ENCODE peak calls at places on chromosomes 12 and 14, in ten cellular contexts. One of them, this sample, is unnamed.

GRCh38 chr14:92154283-92154942 is 32.6 kb downstream of the CPSF2 start:
- DNase-seq in transverse colon: no peak
- DNase-seq in SK-MEL-5: no peak
- DNase-seq in activated T-helper 1 cell treated with Interleukin-2 at 50 U/mL for 16 hours: no peak
- DNase-seq in cerebellum: no peak
- DNase-seq in SK-N-DZ: no peak
- DNase-seq in ACHN: no peak
- DNase-seq in fibroblast of lung: peak
- DNase-seq in EL: no peak
- DNase-seq in H9: no peak
- DNase-seq in this sample: no peak

GRCh38 chr12:110249105-110249504 is 31.9 kb upstream of the ATP2A2 start:
- DNase-seq in transverse colon: no peak
- DNase-seq in SK-MEL-5: no peak
- DNase-seq in activated T-helper 1 cell treated with Interleukin-2 at 50 U/mL for 16 hours: no peak
- DNase-seq in cerebellum: no peak
- DNase-seq in SK-N-DZ: no peak
- DNase-seq in ACHN: peak
- DNase-seq in fibroblast of lung: no peak
- DNase-seq in EL: no peak
- DNase-seq in H9: peak
- DNase-seq in this sample: no peak

GRCh38 chr12:111868676-111869588 is 26.9 kb downstream of the MAPKAPK5 start:
- DNase-seq in transverse colon: no peak
- DNase-seq in SK-MEL-5: no peak
- DNase-seq in activated T-helper 1 cell treated with Interleukin-2 at 50 U/mL for 16 hours: no peak
- DNase-seq in cerebellum: no peak
- DNase-seq in SK-N-DZ: no peak
- DNase-seq in ACHN: no peak
- DNase-seq in fibroblast of lung: no peak
- DNase-seq in EL: no peak
- DNase-seq in H9: peak
- DNase-seq in this sample: no peak

GRCh38 chr12:123471374-123472068 is 13.6 kb downstream of the SNRNP35 start:
- DNase-seq in transverse colon: no peak
- DNase-seq in SK-MEL-5: no peak
- DNase-seq in activated T-helper 1 cell treated with Interleukin-2 at 50 U/mL for 16 hours: no peak
- DNase-seq in cerebellum: no peak
- DNase-seq in SK-N-DZ: no peak
- DNase-seq in ACHN: no peak
- DNase-seq in fibroblast of lung: peak
- DNase-seq in EL: peak
- DNase-seq in H9: no peak
- DNase-seq in this sample: no peak

GRCh38 chr12:87119713-87120112 is 863.5 kb upstream of the MGAT4C start:
- DNase-seq in transverse colon: no peak
- DNase-seq in SK-MEL-5: no peak
- DNase-seq in activated T-helper 1 cell treated with Interleukin-2 at 50 U/mL for 16 hours: no peak
- DNase-seq in cerebellum: no peak
- DNase-seq in SK-N-DZ: no peak
- DNase-seq in ACHN: no peak
- DNase-seq in fibroblast of lung: peak
- DNase-seq in EL: no peak
- DNase-seq in H9: no peak
- DNase-seq in this sample: no peak

GRCh38 chr14:104925941-104926609 is 1.4 kb downstream of the PLD4 start:
- DNase-seq in transverse colon: no peak
- DNase-seq in SK-MEL-5: no peak
- DNase-seq in activated T-helper 1 cell treated with Interleukin-2 at 50 U/mL for 16 hours: no peak
- DNase-seq in cerebellum: no peak
- DNase-seq in SK-N-DZ: no peak
- DNase-seq in ACHN: no peak
- DNase-seq in fibroblast of lung: peak
- DNase-seq in EL: peak
- DNase-seq in H9: no peak
- DNase-seq in this sample: no peak

GRCh38 chr14:58638231-58639205 is 756 bp downstream of the DACT1 start:
- DNase-seq in transverse colon: peak
- DNase-seq in SK-MEL-5: peak
- DNase-seq in activated T-helper 1 cell treated with Interleukin-2 at 50 U/mL for 16 hours: no peak
- DNase-seq in cerebellum: peak
- DNase-seq in SK-N-DZ: peak
- DNase-seq in ACHN: peak
- DNase-seq in fibroblast of lung: peak
- DNase-seq in EL: peak
- DNase-seq in H9: peak
- DNase-seq in this sample: no peak

GRCh38 chr12:124764451-124764850 is 99.2 kb downstream of the SCARB1 start:
- DNase-seq in transverse colon: peak
- DNase-seq in SK-MEL-5: peak
- DNase-seq in activated T-helper 1 cell treated with Interleukin-2 at 50 U/mL for 16 hours: no peak
- DNase-seq in cerebellum: no peak
- DNase-seq in SK-N-DZ: peak
- DNase-seq in ACHN: peak
- DNase-seq in fibroblast of lung: peak
- DNase-seq in EL: peak
- DNase-seq in H9: no peak
- DNase-seq in this sample: no peak

GRCh38 chr12:104599985-104600712 is 143.4 kb downstream of the CHST11 start:
- DNase-seq in transverse colon: no peak
- DNase-seq in SK-MEL-5: no peak
- DNase-seq in activated T-helper 1 cell treated with Interleukin-2 at 50 U/mL for 16 hours: no peak
- DNase-seq in cerebellum: no peak
- DNase-seq in SK-N-DZ: no peak
- DNase-seq in ACHN: no peak
- DNase-seq in fibroblast of lung: no peak
- DNase-seq in EL: no peak
- DNase-seq in H9: no peak
- DNase-seq in this sample: no peak

GRCh38 chr14:105118646-105119409 is 49.7 kb downstream of the JAG2 start:
- DNase-seq in transverse colon: no peak
- DNase-seq in SK-MEL-5: no peak
- DNase-seq in activated T-helper 1 cell treated with Interleukin-2 at 50 U/mL for 16 hours: no peak
- DNase-seq in cerebellum: no peak
- DNase-seq in SK-N-DZ: no peak
- DNase-seq in ACHN: no peak
- DNase-seq in fibroblast of lung: no peak
- DNase-seq in EL: no peak
- DNase-seq in H9: no peak
- DNase-seq in this sample: no peak

GRCh38 chr12:2054091-2055018 is 1.6 kb downstream of the CACNA1C start:
- DNase-seq in transverse colon: no peak
- DNase-seq in SK-MEL-5: no peak
- DNase-seq in activated T-helper 1 cell treated with Interleukin-2 at 50 U/mL for 16 hours: no peak
- DNase-seq in cerebellum: peak
- DNase-seq in SK-N-DZ: no peak
- DNase-seq in ACHN: no peak
- DNase-seq in fibroblast of lung: no peak
- DNase-seq in EL: peak
- DNase-seq in H9: no peak
- DNase-seq in this sample: no peak

GRCh38 chr12:94954029-94954685 is 49.3 kb downstream of the NDUFA12 start:
- DNase-seq in transverse colon: peak
- DNase-seq in SK-MEL-5: peak
- DNase-seq in activated T-helper 1 cell treated with Interleukin-2 at 50 U/mL for 16 hours: no peak
- DNase-seq in cerebellum: no peak
- DNase-seq in SK-N-DZ: no peak
- DNase-seq in ACHN: peak
- DNase-seq in fibroblast of lung: peak
- DNase-seq in EL: peak
- DNase-seq in H9: no peak
- DNase-seq in this sample: peak

GRCh38 chr14:89425931-89426330 is 8.9 kb upstream of the FOXN3 start:
- DNase-seq in transverse colon: peak
- DNase-seq in SK-MEL-5: no peak
- DNase-seq in activated T-helper 1 cell treated with Interleukin-2 at 50 U/mL for 16 hours: no peak
- DNase-seq in cerebellum: no peak
- DNase-seq in SK-N-DZ: no peak
- DNase-seq in ACHN: peak
- DNase-seq in fibroblast of lung: peak
- DNase-seq in EL: peak
- DNase-seq in H9: no peak
- DNase-seq in this sample: no peak

GRCh38 chr12:48973531-48973930 is 2.0 kb upstream of the WNT10B start:
- DNase-seq in transverse colon: no peak
- DNase-seq in SK-MEL-5: no peak
- DNase-seq in activated T-helper 1 cell treated with Interleukin-2 at 50 U/mL for 16 hours: no peak
- DNase-seq in cerebellum: no peak
- DNase-seq in SK-N-DZ: no peak
- DNase-seq in ACHN: no peak
- DNase-seq in fibroblast of lung: no peak
- DNase-seq in EL: peak
- DNase-seq in H9: no peak
- DNase-seq in this sample: no peak

GRCh38 chr14:71529855-71530254 is 402.4 kb upstream of the RGS6 start:
- DNase-seq in transverse colon: no peak
- DNase-seq in SK-MEL-5: no peak
- DNase-seq in activated T-helper 1 cell treated with Interleukin-2 at 50 U/mL for 16 hours: no peak
- DNase-seq in cerebellum: no peak
- DNase-seq in SK-N-DZ: no peak
- DNase-seq in ACHN: no peak
- DNase-seq in fibroblast of lung: peak
- DNase-seq in EL: no peak
- DNase-seq in H9: no peak
- DNase-seq in this sample: peak

GRCh38 chr14:31090872-31091764 is 64.9 kb upstream of the STRN3 start:
- DNase-seq in transverse colon: peak
- DNase-seq in SK-MEL-5: peak
- DNase-seq in activated T-helper 1 cell treated with Interleukin-2 at 50 U/mL for 16 hours: no peak
- DNase-seq in cerebellum: no peak
- DNase-seq in SK-N-DZ: no peak
- DNase-seq in ACHN: peak
- DNase-seq in fibroblast of lung: peak
- DNase-seq in EL: peak
- DNase-seq in H9: no peak
- DNase-seq in this sample: no peak

GRCh38 chr12:130081420-130081819 is 80.8 kb upstream of the FZD10 start:
- DNase-seq in transverse colon: no peak
- DNase-seq in SK-MEL-5: no peak
- DNase-seq in activated T-helper 1 cell treated with Interleukin-2 at 50 U/mL for 16 hours: no peak
- DNase-seq in cerebellum: no peak
- DNase-seq in SK-N-DZ: no peak
- DNase-seq in ACHN: no peak
- DNase-seq in fibroblast of lung: no peak
- DNase-seq in EL: no peak
- DNase-seq in H9: no peak
- DNase-seq in this sample: no peak

GRCh38 chr12:41418586-41418985 is 230.5 kb downstream of the PDZRN4 start:
- DNase-seq in transverse colon: no peak
- DNase-seq in SK-MEL-5: no peak
- DNase-seq in activated T-helper 1 cell treated with Interleukin-2 at 50 U/mL for 16 hours: no peak
- DNase-seq in cerebellum: no peak
- DNase-seq in SK-N-DZ: no peak
- DNase-seq in ACHN: no peak
- DNase-seq in fibroblast of lung: no peak
- DNase-seq in EL: no peak
- DNase-seq in H9: peak
- DNase-seq in this sample: no peak

GRCh38 chr14:68708343-68708742 is 84.5 kb downstream of the ZFP36L1 start:
- DNase-seq in transverse colon: no peak
- DNase-seq in SK-MEL-5: no peak
- DNase-seq in activated T-helper 1 cell treated with Interleukin-2 at 50 U/mL for 16 hours: no peak
- DNase-seq in cerebellum: no peak
- DNase-seq in SK-N-DZ: no peak
- DNase-seq in ACHN: no peak
- DNase-seq in fibroblast of lung: no peak
- DNase-seq in EL: no peak
- DNase-seq in H9: no peak
- DNase-seq in this sample: no peak

GRCh38 chr12:39628836-39629235 is 9.2 kb upstream of the ABCD2 start:
- DNase-seq in transverse colon: no peak
- DNase-seq in SK-MEL-5: no peak
- DNase-seq in activated T-helper 1 cell treated with Interleukin-2 at 50 U/mL for 16 hours: no peak
- DNase-seq in cerebellum: no peak
- DNase-seq in SK-N-DZ: no peak
- DNase-seq in ACHN: no peak
- DNase-seq in fibroblast of lung: no peak
- DNase-seq in EL: no peak
- DNase-seq in H9: no peak
- DNase-seq in this sample: no peak

GRCh38 chr12:41277019-41277770 is 89.1 kb downstream of the PDZRN4 start:
- DNase-seq in transverse colon: no peak
- DNase-seq in SK-MEL-5: peak
- DNase-seq in activated T-helper 1 cell treated with Interleukin-2 at 50 U/mL for 16 hours: no peak
- DNase-seq in cerebellum: peak
- DNase-seq in SK-N-DZ: peak
- DNase-seq in ACHN: peak
- DNase-seq in fibroblast of lung: peak
- DNase-seq in EL: peak
- DNase-seq in H9: no peak
- DNase-seq in this sample: peak

GRCh38 chr12:121668750-121669524 is 517 bp downstream of the MORN3 start:
- DNase-seq in transverse colon: peak
- DNase-seq in SK-MEL-5: peak
- DNase-seq in activated T-helper 1 cell treated with Interleukin-2 at 50 U/mL for 16 hours: peak
- DNase-seq in cerebellum: no peak
- DNase-seq in SK-N-DZ: peak
- DNase-seq in ACHN: peak
- DNase-seq in fibroblast of lung: peak
- DNase-seq in EL: peak
- DNase-seq in H9: peak
- DNase-seq in this sample: no peak

GRCh38 chr14:56216631-56217379 is 98.6 kb downstream of the PELI2 start:
- DNase-seq in transverse colon: peak
- DNase-seq in SK-MEL-5: peak
- DNase-seq in activated T-helper 1 cell treated with Interleukin-2 at 50 U/mL for 16 hours: no peak
- DNase-seq in cerebellum: peak
- DNase-seq in SK-N-DZ: peak
- DNase-seq in ACHN: no peak
- DNase-seq in fibroblast of lung: peak
- DNase-seq in EL: peak
- DNase-seq in H9: no peak
- DNase-seq in this sample: no peak

GRCh38 chr12:106147956-106148355 is 9.2 kb upstream of the NUAK1 start:
- DNase-seq in transverse colon: peak
- DNase-seq in SK-MEL-5: no peak
- DNase-seq in activated T-helper 1 cell treated with Interleukin-2 at 50 U/mL for 16 hours: no peak
- DNase-seq in cerebellum: peak
- DNase-seq in SK-N-DZ: no peak
- DNase-seq in ACHN: no peak
- DNase-seq in fibroblast of lung: no peak
- DNase-seq in EL: no peak
- DNase-seq in H9: peak
- DNase-seq in this sample: no peak

GRCh38 chr14:101821528-101821927 is 60.0 kb downstream of the PPP2R5C start:
- DNase-seq in transverse colon: no peak
- DNase-seq in SK-MEL-5: no peak
- DNase-seq in activated T-helper 1 cell treated with Interleukin-2 at 50 U/mL for 16 hours: no peak
- DNase-seq in cerebellum: no peak
- DNase-seq in SK-N-DZ: no peak
- DNase-seq in ACHN: no peak
- DNase-seq in fibroblast of lung: no peak
- DNase-seq in EL: no peak
- DNase-seq in H9: no peak
- DNase-seq in this sample: no peak

This sample was measured in frontal cortex.